ENCODE peak calls at places on chromosomes 2 and 18, in eight cellular contexts. Y is prostate gland, S is K562, K is right lobe of liver, I is heart left ventricle, X is HCT116, E is ovary, F is body of pancreas. R is an unnamed sample.

GRCh38 chr2:17763641-17764333 is 9.8 kb downstream of the GEN1 start:
- DNase-seq in Y (no peak), S (no peak), K (no peak), I (no peak), X (no peak), E (no peak), F (no peak), R (no peak)

GRCh38 chr2:144596074-144596871 is 76.4 kb upstream of the ZEB2 start:
- DNase-seq in Y (peak; percentile 9), S (no peak), K (no peak), I (no peak), X (no peak), E (no peak), F (no peak), R (no peak)

GRCh38 chr2:15170068-15170775 is 390.9 kb downstream of the NBAS start:
- DNase-seq in Y (no peak), S (no peak), K (no peak), I (no peak), X (no peak), E (no peak), F (no peak), R (no peak)

GRCh38 chr2:105570326-105570725 is 171.5 kb upstream of the FHL2 start:
- DNase-seq in Y (no peak), S (no peak), K (no peak), I (no peak), X (no peak), E (no peak), F (no peak), R (no peak)

GRCh38 chr2:179604638-179605037 is 256.8 kb downstream of the ZNF385B start:
- DNase-seq in Y (no peak), S (no peak), K (no peak), I (no peak), X (no peak), E (no peak), F (no peak), R (no peak)

GRCh38 chr2:56474412-56475158 is 290.8 kb downstream of the CCDC85A start:
- DNase-seq in Y (no peak), S (no peak), K (no peak), I (no peak), X (no peak), E (no peak), F (peak; percentile 13), R (peak; percentile 50)

GRCh38 chr2:219576505-219577388 is 4.6 kb downstream of the INHA start:
- DNase-seq in Y (no peak), S (peak; percentile 45), K (no peak), I (no peak), X (no peak), E (peak; percentile 70), F (peak; percentile 76), R (peak; percentile 98)

GRCh38 chr2:128425731-128426620 is 107.3 kb upstream of the HS6ST1 start:
- DNase-seq in Y (no peak), S (no peak), K (no peak), I (peak; percentile 3), X (no peak), E (peak; percentile 3), F (peak; percentile 78), R (no peak)

GRCh38 chr2:73700661-73701447 is 36.3 kb downstream of the TPRKB start:
- DNase-seq in Y (no peak), S (peak; percentile 39), K (peak; percentile 56), I (no peak), X (no peak), E (no peak), F (no peak), R (no peak)

GRCh38 chr18:11972371-11973174 is 8.7 kb upstream of the IMPA2 start:
- DNase-seq in Y (no peak), S (no peak), K (no peak), I (no peak), X (no peak), E (no peak), F (no peak), R (no peak)

GRCh38 chr2:230863442-230864121 is 1.2 kb upstream of the ITM2C start:
- DNase-seq in Y (no peak), S (no peak), K (no peak), I (no peak), X (no peak), E (no peak), F (no peak), R (no peak)

GRCh38 chr2:179181002-179181401 is 83.6 kb downstream of the SESTD1 start:
- DNase-seq in Y (no peak), S (no peak), K (no peak), I (no peak), X (no peak), E (no peak), F (no peak), R (no peak)

GRCh38 chr2:215790548-215791421 is 222.6 kb downstream of the MREG start:
- DNase-seq in Y (no peak), S (no peak), K (no peak), I (no peak), X (no peak), E (no peak), F (no peak), R (no peak)

GRCh38 chr2:167264380-167264779 is 376.1 kb downstream of the XIRP2 start:
- DNase-seq in Y (no peak), S (no peak), K (no peak), I (no peak), X (no peak), E (no peak), F (peak; percentile 5), R (no peak)

GRCh38 chr18:76445275-76445674 is 49.8 kb downstream of the ZNF516 start:
- DNase-seq in Y (no peak), S (no peak), K (no peak), I (no peak), X (no peak), E (no peak), F (no peak), R (no peak)

GRCh38 chr2:220227272-220227920 is 600.0 kb downstream of the SLC4A3 start:
- DNase-seq in Y (no peak), S (no peak), K (no peak), I (no peak), X (no peak), E (no peak), F (no peak), R (no peak)

GRCh38 chr2:163736433-163737168 is 793 bp upstream of the FIGN start:
- DNase-seq in Y (no peak), S (no peak), K (peak; percentile 46), I (peak; percentile 54), X (no peak), E (peak; percentile 60), F (peak; percentile 45), R (peak; percentile 37)

GRCh38 chr18:32470136-32470712 is 458 bp downstream of the GAREM1 start:
- DNase-seq in Y (peak; percentile 19), S (no peak), K (peak; percentile 42), I (peak; percentile 33), X (no peak), E (peak; percentile 40), F (peak; percentile 39), R (peak; percentile 54)

GRCh38 chr2:133985563-133985962 is 268.3 kb upstream of the MGAT5 start:
- DNase-seq in Y (no peak), S (no peak), K (no peak), I (no peak), X (no peak), E (no peak), F (no peak), R (no peak)
- H3K4me3 ChIP-seq in Y (no peak overlapping the region), S (no peak overlapping the region), K (no peak overlapping the region), I (no peak overlapping the region), X (no peak overlapping the region), E (no peak overlapping the region), F (no peak overlapping the region), R (no peak overlapping the region)

DNA sequence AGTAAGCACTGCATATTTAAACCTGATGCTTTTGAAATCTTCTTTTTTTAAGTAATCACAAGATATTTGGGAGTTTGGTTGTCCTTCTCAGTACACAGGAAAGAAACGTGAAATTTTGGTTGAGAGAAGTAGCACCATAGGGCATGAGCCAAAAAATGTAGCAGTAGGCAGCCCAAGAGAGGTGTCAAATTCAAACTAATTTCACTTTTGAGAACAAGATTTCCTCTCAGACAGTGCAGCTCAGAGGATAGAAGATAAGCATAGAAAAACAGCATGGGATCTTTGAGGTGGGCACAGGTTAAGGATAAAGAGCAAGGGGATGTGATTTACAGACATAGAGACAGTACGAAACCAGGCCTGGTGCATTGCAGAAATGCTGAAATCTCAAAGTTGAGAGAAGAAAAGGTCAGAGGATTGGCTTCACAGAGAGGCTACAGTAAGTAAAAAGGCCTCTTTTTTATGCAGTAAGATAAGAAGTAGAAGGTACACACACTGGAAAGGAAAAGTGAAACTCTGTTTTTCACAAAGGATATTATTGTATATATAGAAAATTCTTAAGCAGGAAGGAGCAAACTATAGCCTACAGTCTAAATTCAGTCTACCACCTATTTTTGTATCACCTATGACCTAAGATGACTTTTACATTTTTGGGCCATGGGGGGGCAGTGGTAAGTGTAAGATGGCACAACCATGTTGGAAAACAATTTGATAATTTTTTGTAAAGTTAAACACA is 89.8 kb downstream of the PKP4 start:
- DNase-seq in Y (no peak), S (peak; percentile 22), K (no peak), I (no peak), X (no peak), E (no peak), F (no peak), R (no peak)
- TF ChIP-seq CTCF in Y (no peak), S (no peak), K (no peak), I (no peak), X (no peak), E (no peak), F (no peak), R (no peak)

GRCh38 chr2:42101641-42102605 is 54.1 kb downstream of the PKDCC start:
- DNase-seq in Y (no peak), S (no peak), K (peak; percentile 83), I (peak; percentile 81), X (no peak), E (peak; percentile 75), F (peak; percentile 69), R (peak; percentile 65)
- TF ChIP-seq POLR2A in Y (no peak), S (no peak), K (peak; percentile 53), I (no peak), X (no peak), E (no peak), F (peak; percentile 37), R (no peak)

DNA sequence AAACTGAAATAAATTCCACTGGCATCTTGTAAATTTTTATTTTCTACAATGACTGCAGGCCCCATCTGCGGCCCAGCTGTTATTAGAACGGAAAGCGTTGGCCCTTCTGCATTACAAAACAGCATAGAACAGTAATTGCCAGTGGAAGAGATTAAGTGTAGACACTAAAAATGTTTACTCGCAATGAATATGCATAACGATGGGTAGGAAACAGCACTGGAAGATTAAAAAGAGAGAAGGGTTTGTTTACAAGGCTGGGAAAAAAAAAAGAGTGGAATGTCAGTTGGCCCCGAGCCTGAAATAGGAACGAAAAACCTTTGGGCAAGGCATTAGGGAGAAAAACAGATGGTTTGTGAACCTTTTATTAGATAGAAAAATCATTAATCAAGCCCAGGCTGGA is 275.9 kb upstream of the TCF4 start:
- DNase-seq in Y (no peak), S (no peak), K (no peak), I (no peak), X (no peak), E (peak; percentile 39), F (no peak), R (no peak)
- H3K4me3 ChIP-seq in Y (no peak overlapping the region), S (no peak overlapping the region), K (no peak overlapping the region), I (no peak overlapping the region), X (no peak overlapping the region), E (no peak overlapping the region), F (no peak overlapping the region), R (no peak overlapping the region)